ENCODE peak calls at places on chromosomes 12 and 14, in nine cellular contexts. O is AG04450; B is non-pigmented ciliary epithelial cell; Z is GM12865; K is T-helper 22 cell; N is mesendoderm; D is iris pigment epithelial cell; I is CD8-positive, alpha-beta memory T cell; E is stimulated activated CD4-positive, alpha-beta T cell treated with anti-CD3 and anti-CD28 coated beads, Interleukin-1b, Interleukin-23, amount 100 ng/mL, for 24 hours. F is an unnamed sample.

GRCh38 chr12:22408605-22409004 is 74.1 kb upstream of the ST8SIA1 start:
- DNase-seq in I (no peak), B (no peak), K (no peak), O (no peak), Z (no peak), N (no peak), D (no peak), E (no peak), F (no peak)

GRCh38 chr12:992647-993046 is 1.6 kb downstream of the ERC1 start:
- DNase-seq in I (no peak), Z (no peak), N (no peak), B (no peak), E (no peak), D (no peak), K (no peak), O (no peak), F (no peak)

GRCh38 chr14:64234877-64235651 is 59.1 kb downstream of the ESR2 start:
- DNase-seq in Z (peak; percentile 51), N (no peak), E (no peak), D (peak; percentile 58), O (no peak), B (no peak), K (no peak), I (no peak), F (no peak)

GRCh38 chr12:92487138-92487485 is 215.7 kb upstream of the PLEKHG7 start:
- DNase-seq in I (no peak), E (no peak), K (no peak), B (no peak), N (peak; percentile 65), O (no peak), Z (no peak), D (no peak), F (no peak)

GRCh38 chr12:25958254-25959068 is at the start of gene RASSF8:
- DNase-seq in N (peak; percentile 80), O (peak; percentile 21), D (peak; percentile 81), E (no peak), K (no peak), Z (peak; percentile 54), I (no peak), B (no peak), F (no peak)

GRCh38 chr12:12510141-12510540 is 52.5 kb downstream of the DUSP16 start:
- DNase-seq in E (no peak), I (no peak), N (no peak), Z (no peak), B (peak; percentile 60), D (peak; percentile 39), K (no peak), O (peak; percentile 13), F (no peak)

GRCh38 chr12:101696477-101697196 is 803 bp upstream of the CHPT1 start:
- DNase-seq in N (no peak), B (no peak), O (no peak), I (no peak), Z (no peak), D (no peak), K (no peak), E (no peak), F (no peak)

GRCh38 chr12:79266511-79267129 is 402.0 kb downstream of the SYT1 start:
- DNase-seq in Z (no peak), I (no peak), E (no peak), K (no peak), O (no peak), B (no peak), D (no peak), N (no peak), F (no peak)

GRCh38 chr12:18383203-18383602 is 121.9 kb downstream of the PIK3C2G start:
- DNase-seq in Z (no peak), O (peak; percentile 55), E (no peak), B (peak; percentile 93), D (peak; percentile 93), N (peak; percentile 65), K (no peak), I (no peak), F (no peak)

GRCh38 chr14:23351681-23352505 is 794 bp downstream of the SLC22A17 start:
- DNase-seq in Z (no peak), N (peak; percentile 59), D (no peak), E (no peak), O (no peak), K (no peak), I (no peak), B (no peak), F (no peak)

GRCh38 chr14:85252011-85252410 is 277.9 kb upstream of the FLRT2 start:
- DNase-seq in I (no peak), B (peak; percentile 41), E (no peak), N (no peak), K (no peak), D (peak; percentile 90), O (no peak), Z (no peak), F (no peak)

GRCh38 chr12:120167529-120168095 is 26.9 kb downstream of the GCN1 start:
- DNase-seq in I (no peak), D (no peak), B (no peak), K (no peak), O (no peak), E (no peak), Z (no peak), N (no peak), F (no peak)

GRCh38 chr12:125922328-125922727 is 857.1 kb downstream of the AACS start:
- DNase-seq in D (no peak), I (no peak), O (no peak), E (no peak), Z (no peak), K (no peak), N (no peak), B (no peak), F (no peak)

GRCh38 chr12:77049767-77050353 is 15.5 kb downstream of the E2F7 start:
- DNase-seq in D (peak; percentile 70), K (no peak), Z (peak; percentile 80), O (peak; percentile 23), I (peak; percentile 26), E (no peak), N (peak; percentile 52), B (no peak), F (no peak)

GRCh38 chr12:47778842-47779241 is 5.8 kb downstream of the SLC48A1 start:
- DNase-seq in D (no peak), O (no peak), K (no peak), N (no peak), E (no peak), Z (no peak), I (no peak), B (no peak), F (no peak)

GRCh38 chr12:5898874-5899273 is 46.2 kb downstream of the ANO2 start:
- DNase-seq in B (no peak), Z (no peak), E (no peak), K (no peak), D (no peak), O (no peak), N (peak; percentile 48), I (no peak), F (no peak)

GRCh38 chr12:98738539-98738938 is 93.4 kb downstream of the APAF1 start:
- DNase-seq in Z (no peak), O (no peak), K (no peak), E (no peak), I (no peak), D (no peak), B (no peak), N (no peak), F (no peak)

GRCh38 chr12:96402061-96402460 is 1.8 kb upstream of the CDK17 start:
- DNase-seq in B (no peak), O (no peak), Z (no peak), E (no peak), K (peak; percentile 20), N (peak; percentile 32), I (no peak), D (no peak), F (no peak)

GRCh38 chr12:21117995-21118394 is 13.0 kb upstream of the SLCO1B1 start:
- DNase-seq in I (no peak), D (no peak), Z (no peak), O (no peak), E (no peak), B (no peak), K (no peak), N (no peak), F (no peak)

GRCh38 chr14:94857985-94858384 is 88.1 kb upstream of the GSC start:
- DNase-seq in B (no peak), E (no peak), Z (no peak), K (no peak), O (no peak), I (no peak), D (no peak), N (no peak), F (no peak)

GRCh38 chr14:57182760-57183503 is 85.8 kb downstream of the EXOC5 start:
- DNase-seq in E (no peak), I (no peak), O (no peak), Z (peak; percentile 28), D (peak; percentile 15), K (no peak), B (no peak), N (peak; percentile 68), F (no peak)

GRCh38 chr12:31035226-31035625 is 38.4 kb upstream of the DDX11 start:
- DNase-seq in K (no peak), D (no peak), I (no peak), N (no peak), O (no peak), B (no peak), E (no peak), Z (no peak), F (no peak)

GRCh38 chr12:5480218-5480952 is 48.5 kb downstream of the NTF3 start:
- DNase-seq in Z (no peak), E (no peak), K (no peak), N (peak; percentile 49), I (no peak), D (no peak), B (no peak), O (peak; percentile 46), F (no peak)

GRCh38 chr14:25069889-25070288 is 19.9 kb upstream of the STXBP6 start:
- DNase-seq in B (no peak), N (no peak), I (no peak), D (no peak), K (no peak), E (no peak), Z (no peak), O (no peak), F (no peak)

GRCh38 chr14:58099682-58100081 is 52.3 kb downstream of the ARMH4 start:
- DNase-seq in D (no peak), E (no peak), B (no peak), N (no peak), K (no peak), I (no peak), O (no peak), Z (no peak), F (no peak)

GRCh38 chr12:106704081-106704480 is 70.4 kb upstream of the RIC8B start:
- DNase-seq in E (no peak), I (no peak), Z (no peak), N (no peak), O (no peak), K (no peak), D (no peak), B (no peak), F (no peak)

GRCh38 chr14:37595809-37596595 is 573 bp downstream of the TTC6 start:
- DNase-seq in D (no peak), I (no peak), Z (peak; percentile 4), E (peak; percentile 57), B (no peak), O (no peak), N (peak; percentile 70), K (peak; percentile 29), F (no peak)

GRCh38 chr12:50933459-50934124 is 18.8 kb upstream of the HIGD1C start:
- DNase-seq in Z (no peak), B (no peak), E (no peak), K (no peak), D (peak; percentile 52), N (peak; percentile 72), I (no peak), O (no peak), F (no peak)

GRCh38 chr12:66107451-66107915 is 23.1 kb downstream of the LLPH start:
- DNase-seq in E (no peak), O (peak; percentile 88), Z (peak; percentile 91), N (peak; percentile 97), B (peak; percentile 84), I (peak; percentile 61), D (peak; percentile 92), K (no peak), F (no peak)

GRCh38 chr12:113105606-113106271 is 29.8 kb downstream of the RASAL1 start:
- DNase-seq in Z (no peak), O (no peak), E (no peak), D (no peak), B (no peak), N (peak; percentile 43), K (no peak), I (no peak), F (no peak)

GRCh38 chr12:34398706-34399630 is 376.7 kb downstream of the ALG10 start:
- DNase-seq in K (no peak), N (no peak), I (no peak), E (no peak), Z (no peak), O (no peak), D (no peak), B (no peak), F (peak; percentile 7)